ENCODE peak calls at places on chromosomes 2 and 18, in eight cellular contexts. One of them, this sample, is unnamed.

GRCh38 chr18:45456076-45457066 is 158.9 kb upstream of the SLC14A2 start:
- DNase-seq in AG09319: no peak
- DNase-seq in NCI-H1092: peak
- DNase-seq in T follicular helper cell: no peak
- DNase-seq in activated CD8-positive, alpha-beta memory T cell treated with anti-CD3 and anti-CD28 coated beads, Interleukin-2, amount 10 ng/mL, durations not matched to agents 7 days and 5 days: no peak
- DNase-seq in activated CD4-positive, CD25-positive, alpha-beta regulatory T cell treated with anti-CD3 and anti-CD28 coated beads, Interleukin-2, amount 50 U/mL, for 16 hours: no peak
- DNase-seq in nucleus accumbens: no peak
- DNase-seq in cardiac muscle cell: no peak
- DNase-seq in this sample: no peak

GRCh38 chr2:8779795-8780194 is 57.6 kb downstream of the KIDINS220 start:
- DNase-seq in AG09319: no peak
- DNase-seq in NCI-H1092: no peak
- DNase-seq in T follicular helper cell: no peak
- DNase-seq in activated CD8-positive, alpha-beta memory T cell treated with anti-CD3 and anti-CD28 coated beads, Interleukin-2, amount 10 ng/mL, durations not matched to agents 7 days and 5 days: no peak
- DNase-seq in activated CD4-positive, CD25-positive, alpha-beta regulatory T cell treated with anti-CD3 and anti-CD28 coated beads, Interleukin-2, amount 50 U/mL, for 16 hours: no peak
- DNase-seq in nucleus accumbens: no peak
- DNase-seq in cardiac muscle cell: no peak
- DNase-seq in this sample: no peak

GRCh38 chr2:231557571-231558217 is 27.4 kb upstream of the NMUR1 start:
- DNase-seq in AG09319: peak
- DNase-seq in NCI-H1092: no peak
- DNase-seq in T follicular helper cell: peak
- DNase-seq in activated CD8-positive, alpha-beta memory T cell treated with anti-CD3 and anti-CD28 coated beads, Interleukin-2, amount 10 ng/mL, durations not matched to agents 7 days and 5 days: peak
- DNase-seq in activated CD4-positive, CD25-positive, alpha-beta regulatory T cell treated with anti-CD3 and anti-CD28 coated beads, Interleukin-2, amount 50 U/mL, for 16 hours: peak
- DNase-seq in nucleus accumbens: peak
- DNase-seq in cardiac muscle cell: peak
- DNase-seq in this sample: peak

GRCh38 chr2:102442967-102443828 is 20.2 kb downstream of the IL18RAP start:
- DNase-seq in AG09319: no peak
- DNase-seq in NCI-H1092: no peak
- DNase-seq in T follicular helper cell: no peak
- DNase-seq in activated CD8-positive, alpha-beta memory T cell treated with anti-CD3 and anti-CD28 coated beads, Interleukin-2, amount 10 ng/mL, durations not matched to agents 7 days and 5 days: peak
- DNase-seq in activated CD4-positive, CD25-positive, alpha-beta regulatory T cell treated with anti-CD3 and anti-CD28 coated beads, Interleukin-2, amount 50 U/mL, for 16 hours: peak
- DNase-seq in nucleus accumbens: no peak
- DNase-seq in cardiac muscle cell: peak
- DNase-seq in this sample: no peak

GRCh38 chr2:128026422-128027277 is 1.2 kb downstream of the SAP130 start:
- DNase-seq in AG09319: no peak
- DNase-seq in NCI-H1092: no peak
- DNase-seq in T follicular helper cell: no peak
- DNase-seq in activated CD8-positive, alpha-beta memory T cell treated with anti-CD3 and anti-CD28 coated beads, Interleukin-2, amount 10 ng/mL, durations not matched to agents 7 days and 5 days: no peak
- DNase-seq in activated CD4-positive, CD25-positive, alpha-beta regulatory T cell treated with anti-CD3 and anti-CD28 coated beads, Interleukin-2, amount 50 U/mL, for 16 hours: peak
- DNase-seq in nucleus accumbens: no peak
- DNase-seq in cardiac muscle cell: peak
- DNase-seq in this sample: no peak

GRCh38 chr18:23872701-23873550 is 141.6 kb upstream of the TTC39C start:
- DNase-seq in AG09319: no peak
- DNase-seq in NCI-H1092: no peak
- DNase-seq in T follicular helper cell: peak
- DNase-seq in activated CD8-positive, alpha-beta memory T cell treated with anti-CD3 and anti-CD28 coated beads, Interleukin-2, amount 10 ng/mL, durations not matched to agents 7 days and 5 days: no peak
- DNase-seq in activated CD4-positive, CD25-positive, alpha-beta regulatory T cell treated with anti-CD3 and anti-CD28 coated beads, Interleukin-2, amount 50 U/mL, for 16 hours: no peak
- DNase-seq in nucleus accumbens: peak
- DNase-seq in cardiac muscle cell: no peak
- DNase-seq in this sample: no peak

GRCh38 chr2:239533917-239534316 is 133.1 kb upstream of the HDAC4 start:
- DNase-seq in AG09319: no peak
- DNase-seq in NCI-H1092: no peak
- DNase-seq in T follicular helper cell: no peak
- DNase-seq in activated CD8-positive, alpha-beta memory T cell treated with anti-CD3 and anti-CD28 coated beads, Interleukin-2, amount 10 ng/mL, durations not matched to agents 7 days and 5 days: no peak
- DNase-seq in activated CD4-positive, CD25-positive, alpha-beta regulatory T cell treated with anti-CD3 and anti-CD28 coated beads, Interleukin-2, amount 50 U/mL, for 16 hours: no peak
- DNase-seq in nucleus accumbens: no peak
- DNase-seq in cardiac muscle cell: peak
- DNase-seq in this sample: no peak

GRCh38 chr2:178163395-178163794 is 30.9 kb upstream of the OSBPL6 start:
- DNase-seq in AG09319: no peak
- DNase-seq in NCI-H1092: no peak
- DNase-seq in T follicular helper cell: no peak
- DNase-seq in activated CD8-positive, alpha-beta memory T cell treated with anti-CD3 and anti-CD28 coated beads, Interleukin-2, amount 10 ng/mL, durations not matched to agents 7 days and 5 days: no peak
- DNase-seq in activated CD4-positive, CD25-positive, alpha-beta regulatory T cell treated with anti-CD3 and anti-CD28 coated beads, Interleukin-2, amount 50 U/mL, for 16 hours: no peak
- DNase-seq in nucleus accumbens: no peak
- DNase-seq in cardiac muscle cell: peak
- DNase-seq in this sample: no peak

GRCh38 chr2:24021122-24021998 is 11.5 kb downstream of the MFSD2B start:
- DNase-seq in AG09319: no peak
- DNase-seq in NCI-H1092: no peak
- DNase-seq in T follicular helper cell: no peak
- DNase-seq in activated CD8-positive, alpha-beta memory T cell treated with anti-CD3 and anti-CD28 coated beads, Interleukin-2, amount 10 ng/mL, durations not matched to agents 7 days and 5 days: peak
- DNase-seq in activated CD4-positive, CD25-positive, alpha-beta regulatory T cell treated with anti-CD3 and anti-CD28 coated beads, Interleukin-2, amount 50 U/mL, for 16 hours: no peak
- DNase-seq in nucleus accumbens: no peak
- DNase-seq in cardiac muscle cell: no peak
- DNase-seq in this sample: no peak

GRCh38 chr2:231961349-231962166 is at the start of gene DIS3L2:
- DNase-seq in AG09319: peak
- DNase-seq in NCI-H1092: peak
- DNase-seq in T follicular helper cell: peak
- DNase-seq in activated CD8-positive, alpha-beta memory T cell treated with anti-CD3 and anti-CD28 coated beads, Interleukin-2, amount 10 ng/mL, durations not matched to agents 7 days and 5 days: peak
- DNase-seq in activated CD4-positive, CD25-positive, alpha-beta regulatory T cell treated with anti-CD3 and anti-CD28 coated beads, Interleukin-2, amount 50 U/mL, for 16 hours: peak
- DNase-seq in nucleus accumbens: peak
- DNase-seq in cardiac muscle cell: peak
- DNase-seq in this sample: peak

GRCh38 chr2:80621661-80622060 is 317.1 kb upstream of the LRRTM1 start:
- DNase-seq in AG09319: no peak
- DNase-seq in NCI-H1092: no peak
- DNase-seq in T follicular helper cell: no peak
- DNase-seq in activated CD8-positive, alpha-beta memory T cell treated with anti-CD3 and anti-CD28 coated beads, Interleukin-2, amount 10 ng/mL, durations not matched to agents 7 days and 5 days: no peak
- DNase-seq in activated CD4-positive, CD25-positive, alpha-beta regulatory T cell treated with anti-CD3 and anti-CD28 coated beads, Interleukin-2, amount 50 U/mL, for 16 hours: no peak
- DNase-seq in nucleus accumbens: no peak
- DNase-seq in cardiac muscle cell: no peak
- DNase-seq in this sample: no peak

GRCh38 chr18:68962623-68963022 is 164.7 kb downstream of the CCDC102B start:
- DNase-seq in AG09319: no peak
- DNase-seq in NCI-H1092: no peak
- DNase-seq in T follicular helper cell: no peak
- DNase-seq in activated CD8-positive, alpha-beta memory T cell treated with anti-CD3 and anti-CD28 coated beads, Interleukin-2, amount 10 ng/mL, durations not matched to agents 7 days and 5 days: no peak
- DNase-seq in activated CD4-positive, CD25-positive, alpha-beta regulatory T cell treated with anti-CD3 and anti-CD28 coated beads, Interleukin-2, amount 50 U/mL, for 16 hours: no peak
- DNase-seq in nucleus accumbens: no peak
- DNase-seq in cardiac muscle cell: no peak
- DNase-seq in this sample: no peak

GRCh38 chr2:187567126-187567525 is 12.9 kb upstream of the TFPI start:
- DNase-seq in AG09319: peak
- DNase-seq in NCI-H1092: no peak
- DNase-seq in T follicular helper cell: no peak
- DNase-seq in activated CD8-positive, alpha-beta memory T cell treated with anti-CD3 and anti-CD28 coated beads, Interleukin-2, amount 10 ng/mL, durations not matched to agents 7 days and 5 days: no peak
- DNase-seq in activated CD4-positive, CD25-positive, alpha-beta regulatory T cell treated with anti-CD3 and anti-CD28 coated beads, Interleukin-2, amount 50 U/mL, for 16 hours: no peak
- DNase-seq in nucleus accumbens: no peak
- DNase-seq in cardiac muscle cell: peak
- DNase-seq in this sample: no peak

GRCh38 chr18:4758980-4759379 is 303.9 kb upstream of the DLGAP1 start:
- DNase-seq in AG09319: no peak
- DNase-seq in NCI-H1092: no peak
- DNase-seq in T follicular helper cell: no peak
- DNase-seq in activated CD8-positive, alpha-beta memory T cell treated with anti-CD3 and anti-CD28 coated beads, Interleukin-2, amount 10 ng/mL, durations not matched to agents 7 days and 5 days: no peak
- DNase-seq in activated CD4-positive, CD25-positive, alpha-beta regulatory T cell treated with anti-CD3 and anti-CD28 coated beads, Interleukin-2, amount 50 U/mL, for 16 hours: no peak
- DNase-seq in nucleus accumbens: no peak
- DNase-seq in cardiac muscle cell: no peak
- DNase-seq in this sample: no peak

GRCh38 chr2:97713296-97714083 is at the start of gene ZAP70:
- DNase-seq in AG09319: no peak
- DNase-seq in NCI-H1092: no peak
- DNase-seq in T follicular helper cell: peak
- DNase-seq in activated CD8-positive, alpha-beta memory T cell treated with anti-CD3 and anti-CD28 coated beads, Interleukin-2, amount 10 ng/mL, durations not matched to agents 7 days and 5 days: peak
- DNase-seq in activated CD4-positive, CD25-positive, alpha-beta regulatory T cell treated with anti-CD3 and anti-CD28 coated beads, Interleukin-2, amount 50 U/mL, for 16 hours: no peak
- DNase-seq in nucleus accumbens: no peak
- DNase-seq in cardiac muscle cell: no peak
- DNase-seq in this sample: peak

GRCh38 chr2:117126656-117127055 is 687.8 kb upstream of the DDX18 start:
- DNase-seq in AG09319: no peak
- DNase-seq in NCI-H1092: no peak
- DNase-seq in T follicular helper cell: no peak
- DNase-seq in activated CD8-positive, alpha-beta memory T cell treated with anti-CD3 and anti-CD28 coated beads, Interleukin-2, amount 10 ng/mL, durations not matched to agents 7 days and 5 days: no peak
- DNase-seq in activated CD4-positive, CD25-positive, alpha-beta regulatory T cell treated with anti-CD3 and anti-CD28 coated beads, Interleukin-2, amount 50 U/mL, for 16 hours: no peak
- DNase-seq in nucleus accumbens: no peak
- DNase-seq in cardiac muscle cell: no peak
- DNase-seq in this sample: no peak

This sample was measured in naive thymus-derived CD8-positive, alpha-beta T cell.